ENCODE peak calls at places on chromosomes 16 and 17, in five cellular contexts. C is CD8-positive, alpha-beta T cell; V is transverse colon; Z is fibroblast of pulmonary artery; X is MCF 10A. I is an unnamed sample.

GRCh38 chr16:77744136-77744535 is 21.8 kb downstream of the NUDT7 start:
- DNase-seq in Z (no peak), X (no peak), V (no peak), C (no peak), I (no peak)

GRCh38 chr16:79628501-79628975 is 28.0 kb upstream of the MAF start:
- DNase-seq in C (peak), Z (peak), X (peak), V (no peak), I (peak)

GRCh38 chr16:85381738-85382592 is 231.2 kb upstream of the GSE1 start:
- DNase-seq in C (no peak), V (no peak), Z (no peak), X (no peak), I (no peak)

GRCh38 chr17:77456271-77456950 is 315.6 kb downstream of the SEC14L1 start:
- DNase-seq in Z (no peak), V (peak), C (no peak), X (no peak), I (no peak)

GRCh38 chr17:37079735-37080134 is 131.0 kb downstream of the AATF start:
- DNase-seq in X (peak), Z (peak), C (no peak), V (no peak), I (no peak)

GRCh38 chr17:45307290-45308015 is 9.4 kb downstream of the MAP3K14 start:
- DNase-seq in V (no peak), Z (peak), C (no peak), X (peak), I (no peak)

GRCh38 chr16:66475232-66475631 is 48.1 kb downstream of the BEAN1 start:
- DNase-seq in Z (no peak), X (no peak), C (no peak), V (no peak), I (no peak)

GRCh38 chr17:69999253-69999652 is 75.8 kb upstream of the KCNJ16 start:
- DNase-seq in Z (no peak), X (no peak), C (no peak), V (no peak), I (no peak)

GRCh38 chr16:72242757-72243156 is 70.8 kb upstream of the PMFBP1 start:
- DNase-seq in Z (no peak), V (no peak), C (no peak), X (no peak), I (no peak)

GRCh38 chr17:61303334-61304096 is 96.1 kb upstream of the TBX2 start:
- DNase-seq in X (no peak), Z (no peak), V (no peak), C (no peak), I (no peak)

GRCh38 chr16:73536931-73537330 is 489.0 kb upstream of the ZFHX3 start:
- DNase-seq in X (no peak), Z (no peak), C (no peak), V (no peak), I (no peak)

GRCh38 chr17:28524476-28525415 is 18.6 kb downstream of the FOXN1 start:
- DNase-seq in Z (peak), X (peak), V (peak), C (no peak), I (no peak)

DNA sequence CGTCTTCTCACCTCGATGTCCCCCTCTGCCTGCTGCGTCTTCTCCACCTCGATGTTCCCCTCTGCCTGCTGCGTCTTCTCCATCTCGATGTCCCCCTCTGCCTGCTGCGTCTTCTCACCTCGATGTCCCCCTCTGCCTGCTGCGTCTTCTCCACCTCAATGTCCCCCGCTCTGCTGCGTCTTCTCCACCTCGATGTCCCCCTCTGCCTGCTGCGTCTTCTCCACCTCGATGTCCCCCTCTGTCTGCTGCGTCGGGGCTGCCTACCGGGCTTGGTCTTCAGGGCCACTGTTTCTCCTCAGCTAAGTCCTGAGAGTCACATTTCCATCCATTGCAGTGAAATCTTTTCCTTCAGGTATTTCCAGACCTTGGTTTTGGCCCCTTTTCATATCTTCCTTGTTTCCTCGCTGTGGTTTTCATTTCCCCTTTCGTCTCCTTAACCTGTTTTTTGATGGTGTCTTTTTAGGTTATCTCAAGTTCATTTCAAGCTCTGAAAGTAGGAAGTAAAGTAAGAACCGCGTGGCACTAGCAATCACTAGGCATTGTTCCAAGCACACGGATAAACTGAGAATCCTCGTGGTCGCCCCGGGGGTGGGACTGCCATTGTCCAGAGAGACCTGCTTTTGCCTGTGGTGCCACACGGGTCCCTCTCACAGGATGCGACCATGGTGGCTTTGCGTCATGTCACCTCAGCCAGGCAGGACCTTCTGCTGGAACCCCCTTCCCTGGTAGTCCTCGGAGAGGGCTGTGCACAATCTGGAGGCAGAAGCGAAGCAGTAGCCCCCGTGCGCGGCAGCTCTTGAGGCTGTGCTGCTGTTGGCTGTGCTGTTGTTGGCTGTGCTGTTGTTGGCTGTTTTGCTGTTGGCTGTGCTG is 9.5 kb upstream of the ZNF750 start:
- DNase-seq in X (no peak), Z (no peak), C (no peak), V (no peak), I (peak)
- TF ChIP-seq CTCF in X (no peak), Z (no peak), C (no peak), V (no peak), I (no peak)

GRCh38 chr17:50634915-50635719 is 436 bp downstream of the ABCC3 start:
- DNase-seq in C (no peak), V (no peak), X (no peak), Z (no peak), I (no peak)
- TF ChIP-seq CTCF in C (no peak), V (no peak), X (peak), Z (no peak), I (no peak)

DNA sequence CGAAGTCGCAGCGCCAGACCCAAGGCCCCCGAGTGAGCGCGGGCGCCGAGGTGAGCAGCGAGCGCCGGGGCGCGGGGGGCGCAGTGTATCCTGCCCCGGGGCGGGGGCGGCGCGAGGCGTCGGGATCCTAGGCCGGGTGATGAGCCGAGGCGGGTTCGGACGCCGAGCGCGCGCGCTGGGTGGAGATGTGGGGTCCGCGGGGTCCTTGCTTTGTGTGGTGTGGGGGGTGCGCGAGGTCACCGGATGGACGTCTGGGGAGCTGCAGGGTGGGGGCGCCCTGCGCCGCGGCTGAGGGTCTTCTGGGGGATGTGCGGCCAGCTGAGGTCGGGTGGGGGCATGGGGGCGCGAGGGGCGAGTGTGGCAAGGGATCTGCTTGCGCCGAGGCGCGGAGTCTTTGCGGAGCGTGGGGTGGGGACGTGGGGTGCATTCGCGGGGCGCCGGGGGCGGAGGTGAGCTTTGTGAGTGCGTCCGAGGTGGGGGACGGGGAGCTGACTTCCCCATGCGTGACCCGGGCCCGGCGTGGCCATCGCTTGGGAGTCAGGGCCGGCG is 560 bp downstream of the RAI1 start:
- DNase-seq in V (peak), Z (no peak), C (peak), X (no peak), I (no peak)
- TF ChIP-seq CTCF in V (no peak), Z (no peak), C (no peak), X (no peak), I (no peak)

DNA sequence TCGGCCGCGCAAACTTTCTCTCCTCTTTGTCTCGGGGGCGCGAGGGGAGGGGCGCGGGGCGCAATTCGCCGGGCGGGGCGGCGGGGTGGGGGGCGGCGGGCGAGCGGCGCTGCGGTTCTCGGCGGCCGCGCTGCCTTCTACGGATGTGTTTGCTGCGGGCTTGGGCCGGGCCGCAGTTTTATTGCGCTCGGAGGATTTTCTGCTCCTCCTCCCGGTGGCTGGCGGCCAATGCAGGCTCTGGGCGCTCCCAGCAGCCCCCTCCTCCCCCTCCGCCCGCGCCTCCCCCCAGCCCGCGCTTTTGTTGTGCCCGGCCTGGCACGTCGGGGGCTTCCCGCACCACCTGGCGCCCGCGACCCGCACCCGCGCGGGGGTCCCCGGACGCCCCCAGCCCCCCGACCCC is at the start of gene TIMP2:
- DNase-seq in V (peak), C (peak), Z (peak), X (peak), I (no peak)
- TF ChIP-seq CTCF in V (peak), C (peak), Z (no peak), X (peak), I (no peak)

GRCh38 chr17:38869647-38870258 is at the start of gene LASP1:
- DNase-seq in V (peak), X (peak), C (peak), Z (peak), I (peak)

GRCh38 chr17:38870259-38871165 is 654 bp downstream of the LASP1 start:
- DNase-seq in X (peak), C (peak), V (peak), Z (no peak), I (no peak)

GRCh38 chr17:38868095-38868967 is 1.5 kb upstream of the LASP1 start:
- DNase-seq in V (peak), Z (peak), C (no peak), X (no peak), I (no peak)

GRCh38 chr17:38867179-38867994 is 2.5 kb upstream of the LASP1 start:
- DNase-seq in Z (peak), X (peak), V (peak), C (no peak), I (no peak)

DNA sequence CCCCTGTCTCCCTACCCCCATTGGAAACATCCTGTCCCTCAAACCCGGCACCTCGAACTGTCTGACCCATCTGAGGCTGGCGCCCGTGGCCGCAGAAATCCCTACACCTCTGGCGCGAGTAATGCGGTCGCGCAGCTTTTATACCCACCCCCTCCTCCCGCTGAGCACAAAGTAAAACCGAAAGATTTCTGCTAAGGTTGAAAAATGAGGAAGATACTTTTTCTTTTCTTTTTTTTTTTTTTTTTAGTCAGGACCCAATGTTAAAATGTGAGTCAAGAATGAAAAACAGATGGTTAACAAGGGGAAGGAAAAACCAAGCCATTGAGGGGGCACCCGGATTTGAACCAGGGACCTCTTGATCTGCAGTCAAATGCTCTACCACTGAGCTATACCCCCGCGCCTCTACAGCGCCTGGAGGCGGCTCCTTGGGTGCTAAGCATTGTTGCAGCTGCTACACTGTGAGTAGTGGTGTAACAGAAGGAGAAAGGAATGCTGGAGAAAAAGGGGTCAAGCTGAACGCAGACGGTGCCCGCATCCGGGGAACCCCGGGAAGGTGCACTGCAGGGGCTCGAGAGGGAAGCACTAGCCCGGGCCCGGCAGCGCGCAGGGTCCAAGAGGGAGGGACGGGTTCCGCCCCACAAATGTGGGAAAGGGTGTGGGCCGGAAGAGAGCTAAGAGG is 751 bp upstream of the LASP1 start:
- DNase-seq in X (peak), C (peak), V (peak), Z (peak), I (peak)
- TF ChIP-seq CTCF in X (no peak), C (no peak), V (no peak), Z (peak), I (peak)

I was measured in RWPE2.